ENCODE peak calls at places on chromosomes 3 and 15, in four cellular contexts. A is heart left ventricle, X is ovary, O is iPS DF 6.9. I is an unnamed sample.

GRCh38 chr15:41866263-41866703 is 27.6 kb downstream of the SPTBN5 start:
- DNase-seq in A (no peak), X (no peak), O (no peak), I (no peak)

GRCh38 chr3:98359993-98360675 is 6.5 kb downstream of the OR5K4 start:
- DNase-seq in A (no peak), X (no peak), O (no peak), I (no peak)

GRCh38 chr15:54941417-54941816 is 255.3 kb downstream of the RSL24D1 start:
- DNase-seq in A (no peak), X (no peak), O (no peak), I (no peak)

GRCh38 chr3:44914936-44915335 is 40.5 kb downstream of the TGM4 start:
- DNase-seq in A (no peak), X (no peak), O (no peak), I (no peak)

GRCh38 chr3:186931487-186932280 is 1.4 kb downstream of the ST6GAL1 start:
- DNase-seq in A (peak; percentile 67), X (no peak), O (no peak), I (no peak)

GRCh38 chr15:80967451-80967850 is 22.2 kb downstream of the MESD start:
- DNase-seq in A (no peak), X (no peak), O (peak; percentile 68), I (no peak)

GRCh38 chr3:134516905-134517304 is 31.0 kb downstream of the CEP63 start:
- DNase-seq in A (no peak), X (no peak), O (no peak), I (no peak)

GRCh38 chr15:57205999-57206398 is 170.3 kb upstream of the CGNL1 start:
- DNase-seq in A (no peak), X (no peak), O (no peak), I (no peak)

GRCh38 chr3:128549283-128550112 is 56.5 kb upstream of the GATA2 start:
- DNase-seq in A (peak; percentile 81), X (peak; percentile 46), O (no peak), I (no peak)

GRCh38 chr3:67461667-67462142 is 192.7 kb downstream of the SUCLG2 start:
- DNase-seq in A (no peak), X (peak; percentile 25), O (no peak), I (no peak)

GRCh38 chr3:123841476-123842238 is 42.5 kb downstream of the MYLK start:
- DNase-seq in A (no peak), X (no peak), O (no peak), I (no peak)

GRCh38 chr15:80526556-80527340 is 122.6 kb downstream of the ARNT2 start:
- DNase-seq in A (no peak), X (no peak), O (no peak), I (no peak)

GRCh38 chr3:113897373-113897777 is 50.4 kb upstream of the ZDHHC23 start:
- DNase-seq in A (no peak), X (no peak), O (no peak), I (no peak)

GRCh38 chr3:195768831-195769303 is 42.9 kb downstream of the MUC4 start:
- DNase-seq in A (no peak), X (no peak), O (no peak), I (no peak)

DNA sequence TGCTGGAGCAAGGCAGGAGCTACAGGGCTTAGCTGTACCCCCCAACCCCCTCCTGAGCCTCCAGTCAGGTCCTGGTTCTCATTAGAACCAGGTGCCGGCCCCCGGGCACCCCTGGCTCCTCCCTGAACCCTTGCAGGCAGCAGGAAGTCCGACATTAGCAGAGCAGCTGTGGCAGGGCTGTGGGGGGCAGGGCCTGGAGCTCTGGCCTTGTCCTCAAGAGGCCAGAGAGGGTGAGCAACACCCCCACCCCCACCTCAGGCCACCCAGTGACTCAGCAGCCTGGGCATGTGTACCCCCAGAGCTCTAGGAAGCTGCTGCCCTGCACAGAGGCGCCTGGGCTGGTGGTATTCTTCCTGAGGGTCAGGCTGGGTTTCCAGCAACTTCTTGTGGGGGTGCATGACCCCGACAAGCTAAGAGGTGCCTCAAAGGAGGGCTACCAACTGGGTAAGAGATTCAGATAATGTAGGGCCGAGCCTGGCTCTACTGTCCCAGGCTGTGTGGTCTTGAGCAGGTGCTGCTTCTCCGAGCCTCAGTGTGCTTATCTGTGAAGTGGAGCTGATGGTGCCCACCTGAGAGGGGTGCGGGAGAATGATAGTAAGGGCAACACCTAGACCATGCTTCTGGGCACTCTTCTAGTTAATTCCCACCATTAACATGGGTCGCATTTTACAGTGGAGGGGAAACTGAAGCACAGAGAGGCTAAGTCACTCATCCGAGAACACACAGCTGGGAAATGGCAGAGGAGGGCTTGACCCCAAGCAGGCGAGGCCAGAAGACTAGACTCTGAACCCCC is 16.0 kb downstream of the H1-8 start:
- DNase-seq in A (no peak), X (no peak), O (no peak), I (no peak)
- H3K4me1 ChIP-seq in A (peaks cover 88% of the 10 kb centered on the region), X (peaks cover 26% of the 10 kb centered on the region), O (no peaks in the 10 kb centered on the region), I (peaks cover 99% of the 10 kb centered on the region)

GRCh38 chr15:70321106-70321809 is 223.5 kb upstream of the TLE3 start:
- DNase-seq in A (no peak), X (no peak), O (no peak), I (no peak)
- H3K4me1 ChIP-seq in A (peaks cover 22% of the 10 kb centered on the region), X (peaks cover 15% of the 10 kb centered on the region), O (no peaks in the 10 kb centered on the region), I (peaks cover 73% of the 10 kb centered on the region)

DNA sequence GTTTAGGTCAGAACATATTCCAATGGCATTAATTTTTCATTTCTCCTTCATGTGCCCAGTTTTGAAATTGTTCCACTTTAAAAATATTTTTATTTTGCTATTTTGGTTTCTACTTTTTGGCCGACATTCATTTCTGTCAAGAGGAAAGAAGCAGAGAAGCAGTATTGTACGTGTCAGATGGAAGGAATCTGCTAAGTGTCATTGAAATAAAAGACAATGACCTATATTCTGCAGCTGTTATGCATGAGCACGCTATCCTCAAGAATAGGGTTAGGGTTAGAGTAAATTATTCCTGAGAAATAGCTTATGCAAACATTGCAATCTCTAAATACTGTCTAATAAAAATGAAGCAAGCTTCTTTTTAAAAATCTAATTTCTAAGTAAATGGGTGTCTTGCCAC is 941.7 kb downstream of the TUSC7 start:
- DNase-seq in A (no peak), X (no peak), O (no peak), I (no peak)
- H3K4me1 ChIP-seq in A (no peaks in the 10 kb centered on the region), X (no peaks in the 10 kb centered on the region), O (no peaks in the 10 kb centered on the region), I (no peaks in the 10 kb centered on the region)

DNA sequence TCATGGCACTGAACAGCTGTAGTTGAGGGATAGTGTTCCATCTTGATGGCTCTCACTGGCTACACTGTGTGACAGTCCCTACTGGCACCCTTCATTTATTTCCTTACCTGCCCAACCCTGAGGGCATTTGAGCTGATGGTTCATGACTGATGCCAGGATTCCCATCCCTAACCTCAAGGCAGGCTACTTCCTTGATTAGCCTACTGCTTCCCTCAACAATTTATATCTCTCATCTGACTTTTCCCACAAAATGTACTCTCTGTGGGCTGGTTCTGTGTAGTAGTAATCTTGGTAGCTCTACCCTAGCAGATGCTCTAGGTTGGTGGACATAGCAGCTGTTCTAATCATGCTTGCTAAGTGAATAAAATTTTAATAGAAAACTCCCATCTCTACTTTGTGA is 106.0 kb downstream of the THRB start:
- DNase-seq in A (no peak), X (no peak), O (no peak), I (no peak)
- H3K4me1 ChIP-seq in A (peaks cover 17% of the 10 kb centered on the region), X (peaks cover 12% of the 10 kb centered on the region), O (peaks cover 2% of the 10 kb centered on the region), I (peaks cover 39% of the 10 kb centered on the region)

DNA sequence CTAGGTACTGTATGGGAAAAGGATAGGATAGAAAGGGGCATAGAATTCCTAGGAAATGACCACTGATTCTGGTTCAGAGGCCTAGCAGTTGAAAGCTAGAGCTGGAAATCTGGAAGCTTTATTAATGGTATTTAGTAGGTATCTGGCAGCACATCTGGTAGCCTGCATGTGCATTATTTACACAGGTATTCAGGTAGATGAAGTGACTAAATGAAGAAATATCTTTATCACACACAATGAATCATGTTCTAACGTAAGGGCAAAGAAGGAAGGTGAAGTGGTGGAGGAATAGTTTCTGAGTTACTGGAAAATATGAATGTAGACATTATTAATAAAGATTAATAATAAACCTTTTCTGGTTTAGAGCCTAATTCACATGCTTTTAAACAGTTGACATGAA is 119.9 kb downstream of the MBNL1 start:
- DNase-seq in A (no peak), X (no peak), O (no peak), I (no peak)
- H3K4me1 ChIP-seq in A (peaks cover 97% of the 10 kb centered on the region), X (peaks cover 4% of the 10 kb centered on the region), O (peaks cover 1% of the 10 kb centered on the region), I (peaks cover 87% of the 10 kb centered on the region)

GRCh38 chr3:30496496-30496966 is 109.9 kb upstream of the TGFBR2 start:
- DNase-seq in A (peak; percentile 32), X (no peak), O (no peak), I (no peak)

GRCh38 chr3:30493912-30494311 is 112.5 kb upstream of the TGFBR2 start:
- DNase-seq in A (no peak), X (no peak), O (no peak), I (no peak)

GRCh38 chr3:30498587-30498967 is 107.8 kb upstream of the TGFBR2 start:
- DNase-seq in A (no peak), X (no peak), O (no peak), I (no peak)

GRCh38 chr3:30492581-30493192 is 113.7 kb upstream of the TGFBR2 start:
- DNase-seq in A (no peak), X (no peak), O (no peak), I (no peak)

GRCh38 chr3:30495172-30496124 is 111.0 kb upstream of the TGFBR2 start:
- DNase-seq in A (no peak), X (no peak), O (no peak), I (no peak)
- H3K4me1 ChIP-seq in A (peaks cover 13% of the 10 kb centered on the region), X (no peaks in the 10 kb centered on the region), O (no peaks in the 10 kb centered on the region), I (peaks cover 53% of the 10 kb centered on the region)

DNA sequence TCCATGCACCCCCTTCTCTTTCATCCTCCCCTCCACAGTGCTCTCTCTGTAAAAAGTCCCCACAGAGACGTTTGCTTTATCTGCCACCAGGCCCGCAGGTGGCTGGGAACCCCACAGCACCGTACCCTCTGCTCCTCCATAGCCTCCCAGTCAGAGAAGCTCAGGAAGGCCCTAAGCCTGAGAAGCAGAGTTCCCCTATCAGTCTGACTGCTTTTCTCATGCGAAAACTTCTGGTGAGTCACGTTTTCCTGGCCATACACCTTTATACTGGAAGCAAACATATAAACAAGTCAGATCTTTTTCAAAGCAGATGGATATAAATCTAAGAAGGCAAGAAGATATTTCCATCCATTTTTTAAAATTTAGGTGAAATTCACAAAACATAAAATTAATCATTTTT is 51.5 kb upstream of the MEF2A start:
- DNase-seq in A (no peak), X (no peak), O (peak; percentile 4), I (no peak)
- H3K4me1 ChIP-seq in A (peaks cover 31% of the 10 kb centered on the region), X (peaks cover 2% of the 10 kb centered on the region), O (no peaks in the 10 kb centered on the region), I (peaks cover 10% of the 10 kb centered on the region)

GRCh38 chr3:119602676-119603075 is 5.0 kb downstream of the PLA1A start:
- DNase-seq in A (no peak), X (no peak), O (no peak), I (no peak)

GRCh38 chr3:119599558-119600174 is 2.0 kb downstream of the PLA1A start:
- DNase-seq in A (no peak), X (no peak), O (no peak), I (no peak)

GRCh38 chr3:119598410-119599098 is 869 bp downstream of the PLA1A start:
- DNase-seq in A (no peak), X (no peak), O (no peak), I (peak; percentile 65)

GRCh38 chr3:119600732-119601131 is 3.0 kb downstream of the PLA1A start:
- DNase-seq in A (peak; percentile 53), X (no peak), O (no peak), I (peak; percentile 69)

GRCh38 chr3:119601154-119601553 is 3.5 kb downstream of the PLA1A start:
- DNase-seq in A (no peak), X (no peak), O (no peak), I (no peak)
- H3K4me1 ChIP-seq in A (peaks cover 60% of the 10 kb centered on the region), X (peaks cover 3% of the 10 kb centered on the region), O (no peaks in the 10 kb centered on the region), I (peaks cover 4% of the 10 kb centered on the region)